ENCODE peak calls at places on chromosome 13, in five cellular contexts. X, P, J, B and M are unnamed samples.

GRCh38 chr13:44397766-44398223 is 24.2 kb downstream of the SERP2 start:
- DNase-seq in B (peak), J (no peak), P (no peak), X (no peak), M (no peak)

GRCh38 chr13:36992362-36992761 is 6.8 kb downstream of the ALG5 start:
- DNase-seq in B (no peak), J (no peak), X (no peak), P (no peak), M (no peak)

GRCh38 chr13:66765559-66765958 is 464.6 kb downstream of the PCDH9 start:
- DNase-seq in P (no peak), X (no peak), J (no peak), B (no peak), M (no peak)

GRCh38 chr13:27006519-27007161 is 165.0 kb downstream of the USP12 start:
- DNase-seq in X (no peak), J (no peak), B (peak), P (no peak), M (peak)

GRCh38 chr13:93559718-93560117 is 333.1 kb downstream of the GPC6 start:
- DNase-seq in P (no peak), B (peak), X (no peak), J (peak), M (no peak)

GRCh38 chr13:44117351-44117750 is 237.6 kb downstream of the LACC1 start:
- DNase-seq in X (no peak), P (no peak), J (peak), B (no peak), M (no peak)

GRCh38 chr13:39888865-39889810 is 233.7 kb downstream of the COG6 start:
- DNase-seq in J (no peak), X (no peak), P (no peak), B (no peak), M (no peak)

GRCh38 chr13:22735381-22735995 is 445.3 kb upstream of the SGCG start:
- DNase-seq in X (no peak), J (no peak), B (no peak), P (no peak), M (no peak)

GRCh38 chr13:39876258-39876657 is 220.8 kb downstream of the COG6 start:
- DNase-seq in X (no peak), P (no peak), B (peak), J (peak), M (no peak)

GRCh38 chr13:80235559-80236296 is 105.2 kb downstream of the SPRY2 start:
- DNase-seq in P (no peak), X (no peak), B (peak), J (no peak), M (no peak)

GRCh38 chr13:34696296-34696695 is 245.8 kb upstream of the NBEA start:
- DNase-seq in B (no peak), X (no peak), P (no peak), J (no peak), M (no peak)

GRCh38 chr13:49443327-49443688 is 556 bp downstream of the CAB39L start:
- DNase-seq in X (no peak), P (peak), J (no peak), B (no peak), M (no peak)

GRCh38 chr13:76954568-76954967 is 6.3 kb downstream of the ACOD1 start:
- DNase-seq in J (no peak), X (no peak), B (no peak), P (no peak), M (no peak)

GRCh38 chr13:33494596-33495214 is 209.2 kb upstream of the STARD13 start:
- DNase-seq in B (peak), J (peak), P (no peak), X (no peak), M (no peak)

GRCh38 chr13:40445557-40445990 is 220.9 kb downstream of the FOXO1 start:
- DNase-seq in J (peak), P (no peak), X (no peak), B (peak), M (no peak)

GRCh38 chr13:24251525-24251924 is 57.9 kb upstream of the C1QTNF9 start:
- DNase-seq in B (no peak), P (no peak), J (no peak), X (no peak), M (no peak)

GRCh38 chr13:106534844-106535551 is 464 bp downstream of the EFNB2 start:
- DNase-seq in P (no peak), J (no peak), B (no peak), X (no peak), M (peak)

GRCh38 chr13:99577934-99578917 is 77.0 kb downstream of the TM9SF2 start:
- DNase-seq in J (no peak), X (no peak), P (no peak), B (no peak), M (no peak)

GRCh38 chr13:31918707-31919106 is 112.9 kb upstream of the FRY start:
- DNase-seq in P (no peak), B (no peak), X (no peak), J (no peak), M (no peak)

GRCh38 chr13:98214707-98215106 is 37.6 kb upstream of the RNF113B start:
- DNase-seq in J (no peak), X (no peak), B (no peak), P (peak), M (no peak)

GRCh38 chr13:106772202-106772601 is 204.3 kb upstream of the ARGLU1 start:
- DNase-seq in P (no peak), X (no peak), J (no peak), B (peak), M (no peak)

GRCh38 chr13:45242070-45242469 is 41.2 kb upstream of the KCTD4 start:
- DNase-seq in P (peak), J (peak), X (no peak), B (no peak), M (no peak)

GRCh38 chr13:23637813-23638212 is 67.6 kb downstream of the TNFRSF19 start:
- DNase-seq in B (no peak), X (no peak), J (no peak), P (no peak), M (peak)

GRCh38 chr13:28819748-28820098 is 416 bp upstream of the MTUS2 start:
- DNase-seq in J (no peak), B (no peak), P (no peak), X (no peak), M (peak)

GRCh38 chr13:36918246-36919060 is 1.6 kb downstream of the SMAD9 start:
- DNase-seq in X (no peak), B (peak), P (no peak), J (peak), M (no peak)

GRCh38 chr13:33352023-33352422 is 66.5 kb upstream of the STARD13 start:
- DNase-seq in X (no peak), P (no peak), B (no peak), J (no peak), M (no peak)

GRCh38 chr13:26923824-26924605 is 163.4 kb upstream of the GPR12 start:
- DNase-seq in P (no peak), J (peak), B (peak), X (no peak), M (no peak)

GRCh38 chr13:58247080-58247479 is 615.5 kb downstream of the PCDH17 start:
- DNase-seq in X (no peak), P (no peak), B (no peak), J (no peak), M (no peak)

GRCh38 chr13:45367358-45367757 is 26.4 kb upstream of the TPT1 start:
- DNase-seq in B (peak), X (peak), J (peak), P (peak), M (no peak)

GRCh38 chr13:35140321-35140720 is 198.3 kb downstream of the NBEA start:
- DNase-seq in P (no peak), J (no peak), X (no peak), B (no peak), M (no peak)

GRCh38 chr13:103539265-103539664 is 473.0 kb upstream of the SLC10A2 start:
- DNase-seq in J (no peak), B (no peak), X (no peak), P (no peak), M (peak)

GRCh38 chr13:42986176-42986574 is 5.9 kb downstream of the EPSTI1 start:
- DNase-seq in B (no peak), P (no peak), J (no peak), X (no peak), M (no peak)

GRCh38 chr13:93824286-93824685 is 597.7 kb downstream of the GPC6 start:
- DNase-seq in B (no peak), J (no peak), X (no peak), P (no peak), M (no peak)

GRCh38 chr13:52845334-52845761 is 3.1 kb downstream of the PCDH8 start:
- DNase-seq in B (no peak), P (no peak), X (no peak), J (no peak), M (peak)
- TF ChIP-seq CTCF in B (peak), P (no peak), X (no peak), J (no peak), M (no peak)

DNA sequence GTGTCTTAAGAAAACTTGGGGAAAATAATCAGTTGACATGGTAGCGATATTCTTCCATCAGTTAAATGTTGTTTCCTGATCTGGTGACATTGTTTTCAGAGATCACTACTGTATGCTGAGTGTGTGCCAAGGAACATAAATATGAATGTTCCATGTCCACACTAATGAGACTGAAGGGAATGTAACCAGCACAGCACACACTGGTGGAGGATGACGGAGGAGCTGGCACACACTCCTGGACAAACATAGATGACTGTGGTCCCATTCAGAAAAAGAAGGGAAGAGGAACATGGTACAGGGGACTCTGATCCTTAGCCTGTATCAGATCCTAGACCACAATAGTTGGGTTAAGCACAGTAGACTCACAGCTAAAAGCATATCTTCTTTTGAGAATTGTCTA is 574.8 kb downstream of the MYO16 start:
- DNase-seq in P (peak), B (no peak), X (no peak), J (no peak), M (no peak)
- TF ChIP-seq CTCF in P (no peak), B (no peak), X (no peak), J (no peak), M (no peak)

GRCh38 chr13:50459658-50460057 is 383.8 kb downstream of the DLEU7 start:
- DNase-seq in B (no peak), P (no peak), J (no peak), X (no peak), M (no peak)
- TF ChIP-seq CTCF in B (no peak), P (no peak), J (no peak), X (no peak), M (no peak)

DNA sequence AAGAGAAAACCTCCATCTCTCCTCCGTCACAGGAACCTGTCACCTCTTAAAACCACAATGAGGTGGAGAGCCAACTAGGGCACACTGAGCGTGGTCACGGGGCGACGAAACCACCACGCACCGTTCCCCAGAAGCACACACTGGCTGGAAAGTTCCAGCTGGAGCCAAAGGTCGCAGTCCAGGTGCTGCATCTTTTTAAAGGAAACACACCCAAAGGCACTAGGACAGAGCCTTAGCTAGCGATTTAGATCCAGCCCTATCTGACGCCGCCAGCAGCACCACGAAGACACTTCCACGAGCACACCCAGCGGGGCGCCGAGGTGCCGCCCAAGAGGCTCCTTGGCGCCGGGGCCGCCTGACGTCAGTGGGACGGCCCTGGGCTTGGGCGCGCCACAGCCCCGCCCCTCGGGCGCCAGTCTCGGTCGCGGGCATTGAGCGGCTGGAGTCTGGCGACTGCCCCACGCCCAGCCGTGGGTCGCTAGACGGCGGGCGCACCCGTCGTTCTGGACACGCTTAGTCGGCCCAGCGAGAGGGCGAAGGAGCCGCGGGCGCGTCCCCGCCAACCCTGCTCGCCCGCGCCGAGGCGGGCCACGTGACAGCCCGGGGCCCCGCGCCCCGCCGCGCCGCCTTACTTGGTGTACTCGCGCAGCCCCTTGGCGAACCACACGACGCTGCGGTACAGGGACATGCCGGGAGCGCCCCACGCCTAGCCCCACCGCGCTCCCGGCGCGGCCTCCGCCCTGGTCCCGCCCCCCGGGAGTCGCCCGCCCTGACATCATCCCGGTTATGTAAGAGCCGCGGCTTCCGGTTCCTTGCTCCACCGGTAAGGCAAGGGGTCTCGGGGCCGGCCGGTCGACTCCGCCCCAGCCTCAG is at the start of gene DHRS12:
- DNase-seq in P (peak), X (peak), B (peak), J (peak), M (peak)
- TF ChIP-seq CTCF in P (no peak), X (no peak), B (no peak), J (no peak), M (no peak)

DNA sequence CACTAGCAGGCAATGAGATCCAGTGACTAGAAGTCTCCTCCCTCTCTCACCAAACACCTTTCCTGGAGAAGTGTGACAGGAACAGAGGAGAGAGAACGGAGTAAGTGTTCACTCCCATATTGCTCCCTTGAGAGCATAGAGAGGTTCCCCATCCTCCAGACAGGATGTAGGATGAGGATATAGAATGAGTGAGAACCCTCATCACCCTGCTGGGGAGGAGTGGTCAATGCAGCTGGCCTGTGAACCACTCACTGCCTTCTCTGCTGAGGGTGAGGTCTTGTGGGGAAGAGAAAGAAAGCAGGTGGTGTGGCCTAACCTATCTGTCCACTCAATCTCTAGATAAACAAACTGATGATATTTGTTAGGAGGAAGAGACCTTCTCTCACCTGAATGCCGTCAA is 386.6 kb downstream of the PCDH20 start:
- DNase-seq in B (no peak), J (no peak), P (no peak), X (no peak), M (peak)
- TF ChIP-seq CTCF in B (peak), J (no peak), P (no peak), X (no peak), M (peak)

GRCh38 chr13:20702530-20702929 is 969 bp upstream of the IL17D start:
- DNase-seq in B (no peak), J (no peak), X (no peak), P (no peak), M (no peak)

GRCh38 chr13:20702945-20703784 is at the start of gene IL17D:
- DNase-seq in J (no peak), X (no peak), P (no peak), B (no peak), M (peak)

GRCh38 chr13:20703785-20704458 is 423 bp downstream of the IL17D start:
- DNase-seq in P (peak), X (no peak), J (peak), B (peak), M (peak)

GRCh38 chr13:20706661-20707060 is 3.2 kb downstream of the IL17D start:
- DNase-seq in B (no peak), P (no peak), J (no peak), X (no peak), M (no peak)

GRCh38 chr13:20704459-20705069 is 1.1 kb downstream of the IL17D start:
- DNase-seq in X (no peak), J (no peak), P (no peak), B (no peak), M (no peak)
- TF ChIP-seq CTCF in X (no peak), J (no peak), P (no peak), B (no peak), M (peak)

GRCh38 chr13:112658807-112659206 is 31.0 kb upstream of the ATP11A start:
- DNase-seq in B (no peak), J (no peak), P (no peak), X (no peak), M (no peak)

GRCh38 chr13:112655898-112656297 is 33.9 kb upstream of the ATP11A start:
- DNase-seq in P (no peak), J (no peak), B (no peak), X (no peak), M (no peak)

GRCh38 chr13:112653821-112654220 is 36.0 kb upstream of the ATP11A start:
- DNase-seq in B (no peak), P (no peak), J (no peak), X (no peak), M (no peak)

GRCh38 chr13:112661291-112661690 is 28.5 kb upstream of the ATP11A start:
- DNase-seq in X (no peak), B (no peak), P (no peak), J (no peak), M (no peak)

DNA sequence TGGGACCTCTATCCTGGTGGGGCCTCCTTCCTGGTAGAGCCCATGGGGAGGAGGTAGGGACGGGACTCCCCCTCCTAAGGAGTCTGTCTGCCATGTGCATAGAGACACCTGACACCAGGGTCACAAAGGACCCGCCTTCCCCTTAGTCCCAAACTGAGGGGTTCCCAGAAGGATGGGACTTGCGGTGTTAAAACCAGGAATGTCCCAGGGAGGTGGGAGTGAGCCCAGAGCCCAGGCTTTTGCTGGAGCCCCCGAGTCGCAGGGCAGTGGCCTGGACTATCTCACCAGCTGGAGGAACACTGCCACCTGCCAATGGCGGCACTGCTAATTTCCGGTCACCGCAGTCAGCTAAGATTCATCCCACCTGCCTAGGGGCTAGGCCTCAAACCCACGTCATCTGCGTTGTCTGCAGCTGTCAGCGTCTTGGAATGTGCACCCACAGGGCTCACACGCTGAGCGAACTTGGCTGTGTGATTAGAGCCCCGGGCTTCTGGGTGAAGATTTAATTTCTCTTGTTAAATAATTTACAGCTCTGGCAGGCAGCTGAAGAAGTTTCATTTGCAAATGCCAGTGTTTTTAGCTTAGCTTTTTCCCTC is 31.9 kb upstream of the ATP11A start:
- DNase-seq in P (no peak), B (peak), X (no peak), J (peak), M (no peak)
- TF ChIP-seq CTCF in P (no peak), B (no peak), X (no peak), J (no peak), M (no peak)

DNA sequence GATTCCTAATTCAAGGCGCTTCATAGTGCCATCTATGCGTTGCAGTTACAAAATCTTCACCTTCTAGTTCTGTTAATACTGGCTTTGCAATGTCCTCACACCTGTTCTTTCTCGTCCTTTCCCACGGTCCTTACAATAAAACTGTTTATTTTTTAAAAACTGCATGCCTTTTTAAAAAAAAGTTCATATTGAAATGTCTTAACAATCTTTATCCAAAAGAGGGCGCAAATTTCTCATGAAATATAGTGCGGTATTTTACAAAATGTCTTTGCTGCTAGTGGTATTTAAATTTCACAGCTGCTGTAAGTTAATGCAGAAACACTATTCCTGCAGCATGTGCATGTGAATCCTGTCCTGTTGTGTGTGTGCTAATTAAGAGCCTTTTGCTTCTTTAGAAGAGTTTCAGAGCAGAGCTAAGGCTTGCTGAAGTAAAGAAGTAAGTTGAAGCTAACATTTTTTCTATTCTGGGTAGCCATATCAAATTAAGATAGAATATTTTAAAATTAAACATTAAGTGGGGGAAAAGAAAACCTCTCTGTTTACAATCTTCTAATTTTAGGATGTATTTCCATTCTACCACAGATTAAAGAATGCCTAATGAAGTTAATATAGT is 15.8 kb upstream of the CLDN10 start:
- DNase-seq in B (no peak), X (no peak), J (no peak), P (no peak), M (no peak)
- TF ChIP-seq CTCF in B (peak), X (peak), J (peak), P (no peak), M (peak)

DNA sequence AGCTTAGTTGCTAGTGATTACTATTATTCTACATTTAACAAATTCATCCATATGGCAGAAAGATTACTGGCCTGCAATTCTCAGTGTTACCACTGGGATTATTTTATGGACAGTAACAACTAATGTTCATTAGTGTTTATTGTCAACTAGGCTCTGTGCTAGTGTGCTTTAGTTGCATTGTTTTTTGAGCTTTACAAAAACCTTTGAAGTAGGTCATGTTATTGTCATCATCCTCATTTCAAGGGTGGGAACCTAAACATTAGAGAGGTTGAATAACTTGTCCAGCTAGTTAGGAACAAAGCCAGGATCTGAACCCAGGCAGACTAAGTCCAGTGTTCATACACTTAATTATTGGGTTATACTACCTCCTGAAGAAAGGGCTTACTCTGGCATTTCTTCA is 27.8 kb upstream of the TDRD3 start:
- DNase-seq in X (no peak), P (no peak), J (no peak), B (no peak), M (no peak)
- TF ChIP-seq CTCF in X (no peak), P (no peak), J (no peak), B (peak), M (peak)